ENCODE peak calls at places on chromosomes 16 and 17, in eight cellular contexts. S is NCI-H460; X is H54; R is ELF-1; E is activated T-helper 9 cell treated with anti-CD3 and anti-CD28 coated beads, Interleukin-2, amount 50 U/mL, for 16 hours; U is effector CD4-positive, alpha-beta T cell; A is skeletal muscle cell; K is Daoy. H is an unnamed sample.

GRCh38 chr17:82392209-82392920 is 20.8 kb downstream of the UTS2R start:
- DNase-seq in E (no peak), X (no peak), U (no peak), S (no peak), R (peak; percentile 26), K (no peak), A (no peak), H (no peak)

GRCh38 chr16:3580271-3580670 is 3.1 kb upstream of the NLRC3 start:
- DNase-seq in E (no peak), A (no peak), U (no peak), K (no peak), R (no peak), S (no peak), X (no peak), H (no peak)

GRCh38 chr16:66988197-66988788 is at the start of gene CES4A:
- DNase-seq in A (peak; percentile 43), U (no peak), S (no peak), R (no peak), X (no peak), E (no peak), K (peak; percentile 25), H (no peak)

GRCh38 chr16:89409161-89409711 is 81.1 kb downstream of the ANKRD11 start:
- DNase-seq in E (peak; percentile 53), U (peak; percentile 75), K (peak; percentile 21), S (no peak), X (no peak), A (no peak), R (no peak), H (peak; percentile 45)

GRCh38 chr16:49828545-49829267 is 27.2 kb downstream of the ZNF423 start:
- DNase-seq in S (no peak), R (no peak), X (no peak), U (no peak), A (no peak), E (no peak), K (no peak), H (no peak)

GRCh38 chr17:50532452-50533024 is at the start of gene EPN3:
- DNase-seq in K (no peak), X (no peak), E (no peak), U (no peak), R (peak; percentile 74), A (no peak), S (no peak), H (no peak)

GRCh38 chr16:49739381-49739780 is 116.5 kb downstream of the ZNF423 start:
- DNase-seq in A (no peak), S (no peak), U (no peak), K (no peak), X (no peak), R (peak; percentile 70), E (no peak), H (no peak)

GRCh38 chr17:77423589-77424451 is 283.1 kb downstream of the SEC14L1 start:
- DNase-seq in S (no peak), U (no peak), A (peak; percentile 91), R (no peak), K (peak; percentile 92), X (no peak), E (no peak), H (no peak)

GRCh38 chr17:74202879-74203432 is 522 bp upstream of the RPL38 start:
- DNase-seq in U (no peak), S (no peak), E (no peak), K (no peak), X (no peak), R (no peak), A (no peak), H (no peak)

GRCh38 chr16:72987480-72987901 is 60.4 kb downstream of the ZFHX3 start:
- DNase-seq in U (no peak), A (no peak), X (no peak), E (no peak), R (no peak), K (no peak), S (no peak), H (no peak)

GRCh38 chr17:48636177-48637018 is 10.2 kb upstream of the HOXB9 start:
- DNase-seq in S (no peak), E (peak; percentile 66), K (peak; percentile 89), U (peak; percentile 52), X (no peak), R (peak; percentile 97), A (no peak), H (peak; percentile 61)

GRCh38 chr16:58264961-58265479 is 29.8 kb downstream of the PRSS54 start:
- DNase-seq in S (peak; percentile 20), X (peak; percentile 80), E (no peak), K (peak; percentile 76), R (peak; percentile 54), U (no peak), A (peak; percentile 33), H (no peak)

GRCh38 chr16:84065536-84066132 is 23.0 kb upstream of the SLC38A8 start:
- DNase-seq in S (peak; percentile 45), X (no peak), A (no peak), U (no peak), K (peak; percentile 39), E (no peak), R (peak; percentile 50), H (no peak)

GRCh38 chr17:70819183-70819582 is 649.9 kb downstream of the KCNJ2 start:
- DNase-seq in K (no peak), X (no peak), U (no peak), R (no peak), S (no peak), A (no peak), E (no peak), H (no peak)

H was measured in naive thymus-derived CD8-positive, alpha-beta T cell.